ENCODE peak calls at places on chromosomes 12 and 14, in seven cellular contexts. One of them, this sample, is unnamed.

GRCh38 chr14:55957950-55958349 is 160.3 kb upstream of the PELI2 start:
- DNase-seq in MM.1S: no peak
- DNase-seq in progenitor cell of endocrine pancreas: no peak
- DNase-seq in adipocyte: no peak
- DNase-seq in NCI-H345: no peak
- DNase-seq in psoas muscle: no peak
- DNase-seq in lower leg skin: no peak
- DNase-seq in this sample: no peak

GRCh38 chr12:104747956-104748355 is 210.1 kb downstream of the SLC41A2 start:
- DNase-seq in MM.1S: no peak
- DNase-seq in progenitor cell of endocrine pancreas: no peak
- DNase-seq in adipocyte: no peak
- DNase-seq in NCI-H345: no peak
- DNase-seq in psoas muscle: no peak
- DNase-seq in lower leg skin: peak
- DNase-seq in this sample: no peak

GRCh38 chr12:90514325-90514724 is 440.7 kb downstream of the CCER1 start:
- DNase-seq in MM.1S: no peak
- DNase-seq in progenitor cell of endocrine pancreas: no peak
- DNase-seq in adipocyte: peak
- DNase-seq in NCI-H345: no peak
- DNase-seq in psoas muscle: no peak
- DNase-seq in lower leg skin: no peak
- DNase-seq in this sample: no peak

GRCh38 chr12:58847876-58848600 is 72.3 kb downstream of the LRIG3 start:
- DNase-seq in MM.1S: no peak
- DNase-seq in progenitor cell of endocrine pancreas: no peak
- DNase-seq in adipocyte: no peak
- DNase-seq in NCI-H345: no peak
- DNase-seq in psoas muscle: no peak
- DNase-seq in lower leg skin: no peak
- DNase-seq in this sample: no peak

GRCh38 chr14:53619625-53620324 is 336.9 kb downstream of the BMP4 start:
- DNase-seq in MM.1S: no peak
- DNase-seq in progenitor cell of endocrine pancreas: no peak
- DNase-seq in adipocyte: peak
- DNase-seq in NCI-H345: no peak
- DNase-seq in psoas muscle: no peak
- DNase-seq in lower leg skin: no peak
- DNase-seq in this sample: peak

GRCh38 chr12:4809013-4809448 is 88.8 kb downstream of the GALNT8 start:
- DNase-seq in MM.1S: no peak
- DNase-seq in progenitor cell of endocrine pancreas: peak
- DNase-seq in adipocyte: no peak
- DNase-seq in NCI-H345: peak
- DNase-seq in psoas muscle: peak
- DNase-seq in lower leg skin: peak
- DNase-seq in this sample: no peak

GRCh38 chr12:68480526-68480925 is 130.2 kb upstream of the RAP1B start:
- DNase-seq in MM.1S: no peak
- DNase-seq in progenitor cell of endocrine pancreas: no peak
- DNase-seq in adipocyte: no peak
- DNase-seq in NCI-H345: no peak
- DNase-seq in psoas muscle: no peak
- DNase-seq in lower leg skin: no peak
- DNase-seq in this sample: no peak

GRCh38 chr12:111692575-111693210 is 6.8 kb downstream of the ACAD10 start:
- DNase-seq in MM.1S: no peak
- DNase-seq in progenitor cell of endocrine pancreas: no peak
- DNase-seq in adipocyte: peak
- DNase-seq in NCI-H345: no peak
- DNase-seq in psoas muscle: no peak
- DNase-seq in lower leg skin: no peak
- DNase-seq in this sample: no peak

GRCh38 chr14:92506230-92506629 is 7.4 kb upstream of the RIN3 start:
- DNase-seq in MM.1S: no peak
- DNase-seq in progenitor cell of endocrine pancreas: no peak
- DNase-seq in adipocyte: no peak
- DNase-seq in NCI-H345: no peak
- DNase-seq in psoas muscle: no peak
- DNase-seq in lower leg skin: no peak
- DNase-seq in this sample: no peak

GRCh38 chr12:92073123-92073522 is 72.5 kb downstream of the BTG1 start:
- DNase-seq in MM.1S: no peak
- DNase-seq in progenitor cell of endocrine pancreas: no peak
- DNase-seq in adipocyte: no peak
- DNase-seq in NCI-H345: no peak
- DNase-seq in psoas muscle: no peak
- DNase-seq in lower leg skin: no peak
- DNase-seq in this sample: no peak

GRCh38 chr12:99695050-99695449 is 47.5 kb downstream of the GARIN6 start:
- DNase-seq in MM.1S: no peak
- DNase-seq in progenitor cell of endocrine pancreas: no peak
- DNase-seq in adipocyte: no peak
- DNase-seq in NCI-H345: no peak
- DNase-seq in psoas muscle: no peak
- DNase-seq in lower leg skin: no peak
- DNase-seq in this sample: no peak

GRCh38 chr14:73209943-73210342 is 27.4 kb upstream of the PAPLN start:
- DNase-seq in MM.1S: no peak
- DNase-seq in progenitor cell of endocrine pancreas: no peak
- DNase-seq in adipocyte: peak
- DNase-seq in NCI-H345: no peak
- DNase-seq in psoas muscle: no peak
- DNase-seq in lower leg skin: no peak
- DNase-seq in this sample: no peak

This sample was measured in amniotic stem cell.